ENCODE peak calls at places on chromosome 3, in seven cellular contexts. P is HEK293T, W is neural progenitor cell, G is NCI-H1092, N is glomerular endothelial cell, H is ELF-1, Z is Caco-2. L is an unnamed sample.

GRCh38 chr3:61560452-61561373 is 658 bp upstream of the PTPRG start:
- DNase-seq in P (peak), W (peak), G (peak), N (no peak), H (peak), Z (peak), L (peak)

GRCh38 chr3:11919390-11919789 is 72.7 kb upstream of the TAMM41 start:
- DNase-seq in P (no peak), W (peak), G (no peak), N (no peak), H (peak), Z (no peak), L (peak)

GRCh38 chr3:141231923-141232861 is 567 bp downstream of the PXYLP1 start:
- DNase-seq in P (peak), W (peak), G (no peak), N (no peak), H (peak), Z (peak), L (peak)

GRCh38 chr3:33722186-33722585 is 4.1 kb upstream of the CLASP2 start:
- DNase-seq in P (no peak), W (no peak), G (no peak), N (no peak), H (no peak), Z (no peak), L (peak)

GRCh38 chr3:57386307-57386706 is 93.8 kb upstream of the ASB14 start:
- DNase-seq in P (no peak), W (no peak), G (no peak), N (no peak), H (no peak), Z (no peak), L (no peak)

GRCh38 chr3:17302774-17303173 is 418.0 kb downstream of the PLCL2 start:
- DNase-seq in P (no peak), W (no peak), G (no peak), N (no peak), H (no peak), Z (no peak), L (no peak)

GRCh38 chr3:187398955-187399354 is 30.8 kb downstream of the RTP4 start:
- DNase-seq in P (no peak), W (no peak), G (no peak), N (no peak), H (no peak), Z (no peak), L (no peak)

GRCh38 chr3:48400824-48401433 is 28.9 kb downstream of the FBXW12 start:
- DNase-seq in P (peak), W (peak), G (peak), N (peak), H (peak), Z (peak), L (peak)

GRCh38 chr3:120284702-120285507 is at the start of gene GPR156:
- DNase-seq in P (peak), W (peak), G (no peak), N (no peak), H (peak), Z (peak), L (no peak)

GRCh38 chr3:13822042-13822441 is 57.8 kb downstream of the WNT7A start:
- DNase-seq in P (no peak), W (no peak), G (no peak), N (no peak), H (no peak), Z (no peak), L (no peak)

GRCh38 chr3:12339701-12340480 is 51.0 kb downstream of the PPARG start:
- DNase-seq in P (no peak), W (peak), G (no peak), N (no peak), H (no peak), Z (no peak), L (no peak)

GRCh38 chr3:192940129-192940528 is 22.5 kb upstream of the MB21D2 start:
- DNase-seq in P (no peak), W (no peak), G (no peak), N (no peak), H (no peak), Z (no peak), L (peak)

GRCh38 chr3:109640146-109640652 is 302.9 kb upstream of the DPPA4 start:
- DNase-seq in P (no peak), W (no peak), G (no peak), N (no peak), H (no peak), Z (no peak), L (peak)

GRCh38 chr3:176147251-176147650 is 1050.0 kb downstream of the TBL1XR1 start:
- DNase-seq in P (no peak), W (no peak), G (peak), N (no peak), H (no peak), Z (peak), L (no peak)

GRCh38 chr3:195817578-195818135 is 5.9 kb upstream of the MUC4 start:
- DNase-seq in P (no peak), W (peak), G (no peak), N (no peak), H (no peak), Z (no peak), L (no peak)

GRCh38 chr3:119937229-119937628 is 155.3 kb downstream of the NR1I2 start:
- DNase-seq in P (no peak), W (no peak), G (no peak), N (no peak), H (no peak), Z (no peak), L (no peak)

GRCh38 chr3:3610581-3611298 is 188.5 kb upstream of the LRRN1 start:
- DNase-seq in P (no peak), W (no peak), G (no peak), N (no peak), H (no peak), Z (no peak), L (no peak)

GRCh38 chr3:112587336-112587735 is 25.5 kb downstream of the SLC35A5 start:
- DNase-seq in P (no peak), W (no peak), G (no peak), N (no peak), H (no peak), Z (no peak), L (no peak)